ENCODE peak calls at places on chromosome 18, in seven cellular contexts. One of them, this sample, is unnamed. For H3K4me1 and H3K79me1, the result is how much of the 10 kb centered on the place peaks cover.

GRCh38 chr18:9630444-9630843 is 16.1 kb upstream of the PPP4R1 start:
- DNase-seq in trophoblast cell: no peak
- DNase-seq in IMR-90: no peak
- DNase-seq in mesenchymal stem cell: no peak
- DNase-seq in H1: no peak
- DNase-seq in neuronal stem cell: no peak
- DNase-seq in mesendoderm: no peak
- DNase-seq in this sample: no peak

GRCh38 chr18:34224423-34225217 is at the start of gene NOL4:
- DNase-seq in neuronal stem cell: peak
- DNase-seq in mesenchymal stem cell: peak
- DNase-seq in mesendoderm: peak
- DNase-seq in IMR-90: no peak
- DNase-seq in trophoblast cell: no peak
- DNase-seq in H1: peak
- DNase-seq in this sample: peak

GRCh38 chr18:68494802-68495560 is 219.9 kb downstream of the TMX3 start:
- DNase-seq in neuronal stem cell: no peak
- DNase-seq in mesendoderm: peak
- DNase-seq in IMR-90: peak
- DNase-seq in trophoblast cell: peak
- DNase-seq in H1: no peak
- DNase-seq in mesenchymal stem cell: peak
- DNase-seq in this sample: no peak

GRCh38 chr18:78796693-78797455 is 182.7 kb upstream of the SALL3 start:
- DNase-seq in mesenchymal stem cell: no peak
- DNase-seq in H1: no peak
- DNase-seq in neuronal stem cell: no peak
- DNase-seq in mesendoderm: no peak
- DNase-seq in IMR-90: no peak
- DNase-seq in trophoblast cell: no peak
- DNase-seq in this sample: no peak

GRCh38 chr18:79853303-79853992 is 55.7 kb downstream of the KCNG2 start:
- DNase-seq in mesenchymal stem cell: no peak
- DNase-seq in H1: peak
- DNase-seq in mesendoderm: no peak
- DNase-seq in IMR-90: no peak
- DNase-seq in neuronal stem cell: no peak
- DNase-seq in trophoblast cell: no peak
- DNase-seq in this sample: no peak

GRCh38 chr18:70015127-70015526 is 67.5 kb upstream of the CD226 start:
- DNase-seq in mesendoderm: no peak
- DNase-seq in trophoblast cell: no peak
- DNase-seq in mesenchymal stem cell: no peak
- DNase-seq in neuronal stem cell: no peak
- DNase-seq in H1: no peak
- DNase-seq in IMR-90: no peak
- DNase-seq in this sample: no peak

GRCh38 chr18:58716046-58716766 is 44.9 kb downstream of the MALT1 start:
- DNase-seq in H1: no peak
- DNase-seq in trophoblast cell: no peak
- DNase-seq in mesendoderm: no peak
- DNase-seq in neuronal stem cell: no peak
- DNase-seq in IMR-90: peak
- DNase-seq in mesenchymal stem cell: peak
- DNase-seq in this sample: no peak

GRCh38 chr18:57728941-57729511 is 74.1 kb downstream of the ATP8B1 start:
- DNase-seq in IMR-90: peak
- DNase-seq in trophoblast cell: no peak
- DNase-seq in mesendoderm: no peak
- DNase-seq in H1: no peak
- DNase-seq in mesenchymal stem cell: no peak
- DNase-seq in neuronal stem cell: no peak
- DNase-seq in this sample: no peak

GRCh38 chr18:78561757-78562445 is 417.7 kb upstream of the SALL3 start:
- DNase-seq in neuronal stem cell: peak
- DNase-seq in trophoblast cell: no peak
- DNase-seq in H1: no peak
- DNase-seq in mesendoderm: no peak
- DNase-seq in mesenchymal stem cell: no peak
- DNase-seq in IMR-90: no peak
- DNase-seq in this sample: no peak

GRCh38 chr18:79068299-79068945 is 772 bp upstream of the ATP9B start:
- DNase-seq in neuronal stem cell: no peak
- DNase-seq in mesendoderm: peak
- DNase-seq in trophoblast cell: no peak
- DNase-seq in mesenchymal stem cell: peak
- DNase-seq in IMR-90: no peak
- DNase-seq in H1: no peak
- DNase-seq in this sample: no peak

GRCh38 chr18:10661333-10661732 is 135.5 kb downstream of the NAPG start:
- DNase-seq in neuronal stem cell: no peak
- DNase-seq in mesendoderm: peak
- DNase-seq in IMR-90: peak
- DNase-seq in mesenchymal stem cell: peak
- DNase-seq in H1: no peak
- DNase-seq in trophoblast cell: no peak
- DNase-seq in this sample: no peak

GRCh38 chr18:9365406-9365805 is 30.8 kb downstream of the TWSG1 start:
- DNase-seq in IMR-90: peak
- DNase-seq in mesenchymal stem cell: peak
- DNase-seq in trophoblast cell: no peak
- DNase-seq in mesendoderm: peak
- DNase-seq in H1: no peak
- DNase-seq in neuronal stem cell: no peak
- DNase-seq in this sample: no peak

GRCh38 chr18:34509879-34510586 is 200.1 kb upstream of the DTNA start:
- DNase-seq in H1: no peak
- DNase-seq in mesendoderm: no peak
- DNase-seq in neuronal stem cell: no peak
- DNase-seq in IMR-90: no peak
- DNase-seq in trophoblast cell: no peak
- DNase-seq in mesenchymal stem cell: no peak
- DNase-seq in this sample: no peak

GRCh38 chr18:35344736-35345459 is 678 bp upstream of the ZNF24 start:
- DNase-seq in mesendoderm: no peak
- DNase-seq in trophoblast cell: no peak
- DNase-seq in IMR-90: no peak
- DNase-seq in H1: no peak
- DNase-seq in mesenchymal stem cell: peak
- DNase-seq in neuronal stem cell: no peak
- DNase-seq in this sample: no peak

GRCh38 chr18:23545247-23545789 is 41.0 kb downstream of the NPC1 start:
- DNase-seq in IMR-90: no peak
- DNase-seq in H1: no peak
- DNase-seq in mesendoderm: no peak
- DNase-seq in mesenchymal stem cell: no peak
- DNase-seq in trophoblast cell: no peak
- DNase-seq in neuronal stem cell: no peak
- DNase-seq in this sample: no peak

GRCh38 chr18:13036622-13037320 is 45.6 kb downstream of the CEP192 start:
- DNase-seq in IMR-90: peak
- DNase-seq in mesenchymal stem cell: peak
- DNase-seq in H1: no peak
- DNase-seq in mesendoderm: no peak
- DNase-seq in trophoblast cell: no peak
- DNase-seq in neuronal stem cell: no peak
- DNase-seq in this sample: no peak

GRCh38 chr18:23156134-23156533 is 20.8 kb downstream of the CABLES1 start:
- DNase-seq in trophoblast cell: no peak
- DNase-seq in IMR-90: no peak
- DNase-seq in H1: no peak
- DNase-seq in mesendoderm: peak
- DNase-seq in mesenchymal stem cell: no peak
- DNase-seq in neuronal stem cell: no peak
- DNase-seq in this sample: no peak

GRCh38 chr18:36287653-36288052 is 9.9 kb upstream of the FHOD3 start:
- DNase-seq in neuronal stem cell: no peak
- DNase-seq in H1: no peak
- DNase-seq in IMR-90: no peak
- DNase-seq in mesendoderm: no peak
- DNase-seq in mesenchymal stem cell: no peak
- DNase-seq in trophoblast cell: no peak
- DNase-seq in this sample: no peak

GRCh38 chr18:36634573-36635216 is 194.1 kb downstream of the TPGS2 start:
- DNase-seq in H1: no peak
- DNase-seq in IMR-90: no peak
- DNase-seq in mesendoderm: peak
- DNase-seq in neuronal stem cell: no peak
- DNase-seq in mesenchymal stem cell: peak
- DNase-seq in trophoblast cell: peak
- DNase-seq in this sample: no peak

GRCh38 chr18:41265047-41265446 is 690.0 kb upstream of the PIK3C3 start:
- DNase-seq in trophoblast cell: no peak
- DNase-seq in neuronal stem cell: no peak
- DNase-seq in H1: no peak
- DNase-seq in mesenchymal stem cell: peak
- DNase-seq in IMR-90: peak
- DNase-seq in mesendoderm: no peak
- DNase-seq in this sample: no peak

GRCh38 chr18:9535430-9535972 is 60.2 kb downstream of the RALBP1 start:
- DNase-seq in mesendoderm: no peak
- DNase-seq in H1: no peak
- DNase-seq in IMR-90: peak
- DNase-seq in trophoblast cell: peak
- DNase-seq in neuronal stem cell: peak
- DNase-seq in mesenchymal stem cell: peak
- DNase-seq in this sample: no peak

GRCh38 chr18:43533371-43533770 is 256.1 kb upstream of the SYT4 start:
- DNase-seq in H1: no peak
- DNase-seq in IMR-90: no peak
- DNase-seq in mesendoderm: no peak
- DNase-seq in neuronal stem cell: no peak
- DNase-seq in trophoblast cell: no peak
- DNase-seq in mesenchymal stem cell: no peak
- DNase-seq in this sample: no peak

GRCh38 chr18:43539862-43540261 is 262.6 kb upstream of the SYT4 start:
- DNase-seq in IMR-90: no peak
- DNase-seq in mesenchymal stem cell: no peak
- DNase-seq in H1: no peak
- DNase-seq in neuronal stem cell: no peak
- DNase-seq in mesendoderm: no peak
- DNase-seq in trophoblast cell: no peak
- DNase-seq in this sample: no peak

GRCh38 chr18:43531438-43531837 is 254.1 kb upstream of the SYT4 start:
- DNase-seq in trophoblast cell: no peak
- DNase-seq in IMR-90: no peak
- DNase-seq in mesendoderm: no peak
- DNase-seq in H1: no peak
- DNase-seq in neuronal stem cell: no peak
- DNase-seq in mesenchymal stem cell: no peak
- DNase-seq in this sample: no peak

GRCh38 chr18:43534511-43534910 is 257.2 kb upstream of the SYT4 start:
- DNase-seq in neuronal stem cell: no peak
- DNase-seq in mesendoderm: peak
- DNase-seq in mesenchymal stem cell: peak
- DNase-seq in trophoblast cell: no peak
- DNase-seq in IMR-90: no peak
- DNase-seq in H1: no peak
- DNase-seq in this sample: no peak
- H3K27ac ChIP-seq in neuronal stem cell: no peak
- H3K27ac ChIP-seq in mesendoderm: no peak
- H3K27ac ChIP-seq in mesenchymal stem cell: no peak
- H3K27ac ChIP-seq in trophoblast cell: no peak
- H3K27ac ChIP-seq in IMR-90: no peak
- H3K27ac ChIP-seq in H1: no peak
- H3K27ac ChIP-seq in this sample: no peak

GRCh38 chr18:3912705-3913104 is 462.7 kb downstream of the TGIF1 start:
- DNase-seq in IMR-90: peak
- DNase-seq in neuronal stem cell: no peak
- DNase-seq in trophoblast cell: no peak
- DNase-seq in mesenchymal stem cell: no peak
- DNase-seq in H1: no peak
- DNase-seq in mesendoderm: no peak
- DNase-seq in this sample: no peak

GRCh38 chr18:3916082-3916481 is 466.1 kb downstream of the TGIF1 start:
- DNase-seq in neuronal stem cell: no peak
- DNase-seq in H1: no peak
- DNase-seq in mesenchymal stem cell: no peak
- DNase-seq in trophoblast cell: no peak
- DNase-seq in mesendoderm: no peak
- DNase-seq in IMR-90: no peak
- DNase-seq in this sample: no peak

GRCh38 chr18:3914116-3914515 is 464.1 kb downstream of the TGIF1 start:
- DNase-seq in H1: no peak
- DNase-seq in IMR-90: no peak
- DNase-seq in mesendoderm: no peak
- DNase-seq in mesenchymal stem cell: no peak
- DNase-seq in trophoblast cell: no peak
- DNase-seq in neuronal stem cell: no peak
- DNase-seq in this sample: no peak

GRCh38 chr18:3910507-3910906 is 460.5 kb downstream of the TGIF1 start:
- DNase-seq in mesendoderm: no peak
- DNase-seq in H1: no peak
- DNase-seq in IMR-90: peak
- DNase-seq in mesenchymal stem cell: no peak
- DNase-seq in neuronal stem cell: no peak
- DNase-seq in trophoblast cell: no peak
- DNase-seq in this sample: no peak

GRCh38 chr18:3914833-3915598 is 465.0 kb downstream of the TGIF1 start:
- DNase-seq in H1: no peak
- DNase-seq in IMR-90: no peak
- DNase-seq in mesendoderm: no peak
- DNase-seq in mesenchymal stem cell: no peak
- DNase-seq in trophoblast cell: no peak
- DNase-seq in neuronal stem cell: no peak
- DNase-seq in this sample: no peak
- H3K4me1 ChIP-seq in H1: under half
- H3K4me1 ChIP-seq in IMR-90: under half
- H3K4me1 ChIP-seq in mesendoderm: under half
- H3K4me1 ChIP-seq in mesenchymal stem cell: under half
- H3K4me1 ChIP-seq in trophoblast cell: under half
- H3K4me1 ChIP-seq in neuronal stem cell: under half
- H3K4me1 ChIP-seq in this sample: under half

GRCh38 chr18:59810183-59810582 is 89.6 kb upstream of the PMAIP1 start:
- DNase-seq in mesenchymal stem cell: no peak
- DNase-seq in trophoblast cell: no peak
- DNase-seq in IMR-90: peak
- DNase-seq in H1: no peak
- DNase-seq in mesendoderm: no peak
- DNase-seq in neuronal stem cell: no peak
- DNase-seq in this sample: no peak
- H3K79me1 ChIP-seq in mesenchymal stem cell: under half
- H3K79me1 ChIP-seq in trophoblast cell: under half
- H3K79me1 ChIP-seq in IMR-90: under half
- H3K79me1 ChIP-seq in H1: under half
- H3K79me1 ChIP-seq in mesendoderm: under half
- H3K79me1 ChIP-seq in neuronal stem cell: under half
- H3K79me1 ChIP-seq in this sample: under half

DNA sequence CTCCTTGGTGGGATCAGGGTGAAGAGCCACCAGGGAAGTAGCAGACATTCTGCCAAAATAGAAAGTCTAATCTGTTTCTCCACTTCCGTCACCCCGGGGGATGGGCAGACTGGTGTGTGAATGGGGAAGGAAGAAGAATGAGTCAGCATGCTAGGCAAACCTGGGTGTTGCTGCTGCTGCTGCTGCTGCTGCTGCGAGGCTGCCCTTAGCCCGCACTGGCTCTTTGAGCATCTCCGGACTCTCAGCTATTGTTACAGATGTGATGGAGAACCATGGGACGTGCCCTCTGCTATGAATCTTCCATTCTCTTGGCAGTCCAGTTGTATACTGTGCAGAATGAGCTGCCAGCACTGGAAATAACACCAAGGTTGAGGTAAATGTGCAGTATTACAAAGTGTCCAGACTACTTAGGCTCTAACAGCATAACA is 158.6 kb downstream of the SETBP1 start:
- DNase-seq in trophoblast cell: peak
- DNase-seq in neuronal stem cell: peak
- DNase-seq in IMR-90: peak
- DNase-seq in mesenchymal stem cell: peak
- DNase-seq in mesendoderm: peak
- DNase-seq in H1: peak
- DNase-seq in this sample: peak
- H3K27ac ChIP-seq in trophoblast cell: no peak
- H3K27ac ChIP-seq in neuronal stem cell: no peak
- H3K27ac ChIP-seq in IMR-90: no peak
- H3K27ac ChIP-seq in mesenchymal stem cell: peak
- H3K27ac ChIP-seq in mesendoderm: no peak
- H3K27ac ChIP-seq in H1: no peak
- H3K27ac ChIP-seq in this sample: no peak